ENCODE peak calls at places on chromosomes 11 and 22, in eight cellular contexts. Q is fibroblast of lung; I is MM.1S; S is stomach; M is heart right ventricle; C is CD8-positive, alpha-beta memory T cell; Y is OCI-LY7; A is foreskin fibroblast. F is an unnamed sample.
A peak's percentile ranks its signal among the peaks of the same experiment; 100 is the strongest.

GRCh38 chr11:44943118-44943517 is 7.6 kb downstream of the TP53I11 start:
- DNase-seq in M (no peak), C (no peak), S (peak; percentile 44), A (no peak), Q (no peak), Y (peak; percentile 83), I (no peak), F (no peak)

GRCh38 chr22:17266261-17266971 is 47.2 kb upstream of the ADA2 start:
- DNase-seq in A (no peak), C (no peak), I (no peak), Y (no peak), S (no peak), M (peak; percentile 66), Q (no peak), F (peak; percentile 21)

GRCh38 chr11:19093976-19094375 is 23.0 kb upstream of the ZDHHC13 start:
- DNase-seq in Y (no peak), C (no peak), Q (no peak), S (no peak), I (no peak), M (no peak), A (no peak), F (peak; percentile 77)

GRCh38 chr11:6455070-6455469 is 14.3 kb upstream of the HPX start:
- DNase-seq in Y (peak; percentile 45), A (no peak), I (no peak), S (no peak), C (no peak), Q (no peak), M (no peak), F (no peak)

GRCh38 chr22:50169774-50170341 is 673 bp upstream of the PANX2 start:
- DNase-seq in S (peak; percentile 59), Q (no peak), I (peak; percentile 44), A (no peak), Y (no peak), C (no peak), M (no peak), F (no peak)

GRCh38 chr22:50739894-50740293 is 1.9 kb downstream of the ACR start:
- DNase-seq in A (no peak), S (peak; percentile 17), Q (no peak), M (no peak), I (no peak), C (no peak), Y (no peak), F (no peak)

GRCh38 chr11:36540998-36541397 is 26.8 kb upstream of the RAG1 start:
- DNase-seq in Y (peak; percentile 48), S (peak; percentile 49), Q (peak; percentile 51), I (peak; percentile 78), M (peak; percentile 60), A (peak; percentile 35), C (no peak), F (peak; percentile 31)

GRCh38 chr11:78460468-78460867 is 42.8 kb upstream of the GAB2 start:
- DNase-seq in Q (peak; percentile 11), I (no peak), Y (no peak), A (peak; percentile 31), C (no peak), M (no peak), S (no peak), F (peak; percentile 52)

GRCh38 chr11:32792948-32793475 is 1.4 kb downstream of the CCDC73 start:
- DNase-seq in C (peak; percentile 46), I (peak; percentile 64), A (peak; percentile 8), Q (peak; percentile 42), Y (peak; percentile 56), S (peak; percentile 69), M (peak; percentile 51), F (peak; percentile 52)

GRCh38 chr11:45267660-45268340 is 18.3 kb downstream of the SYT13 start:
- DNase-seq in C (no peak), Q (no peak), I (no peak), M (no peak), Y (no peak), A (no peak), S (no peak), F (no peak)

GRCh38 chr11:17581732-17582053 is 34.6 kb downstream of the OTOG start:
- DNase-seq in C (no peak), I (no peak), S (peak; percentile 13), Q (no peak), M (no peak), Y (no peak), A (no peak), F (no peak)

GRCh38 chr11:3642071-3642951 is 519 bp upstream of the ART5 start:
- DNase-seq in I (no peak), M (peak; percentile 84), A (peak; percentile 74), Q (peak; percentile 63), S (peak; percentile 85), Y (no peak), C (peak; percentile 52), F (peak; percentile 79)

GRCh38 chr11:8093931-8094575 is 13.0 kb downstream of the TUB start:
- DNase-seq in A (no peak), M (no peak), Y (no peak), S (peak; percentile 15), C (no peak), Q (no peak), I (no peak), F (no peak)

GRCh38 chr11:121586727-121587126 is 134.0 kb upstream of the SORL1-AS1 start:
- DNase-seq in M (no peak), Q (no peak), Y (no peak), S (no peak), C (no peak), A (no peak), I (no peak), F (no peak)

GRCh38 chr22:42885446-42885845 is 28.4 kb upstream of the ARFGAP3 start:
- DNase-seq in Q (no peak), I (no peak), M (no peak), C (no peak), S (no peak), A (peak; percentile 21), Y (no peak), F (no peak)

GRCh38 chr11:116577273-116577672 is 195.5 kb downstream of the BUD13 start:
- DNase-seq in S (no peak), Q (no peak), M (no peak), A (no peak), C (no peak), Y (no peak), I (no peak), F (no peak)

GRCh38 chr11:131644204-131644603 is 273.8 kb downstream of the NTM start:
- DNase-seq in M (no peak), Q (no peak), S (no peak), I (no peak), A (no peak), Y (no peak), C (no peak), F (no peak)

GRCh38 chr11:134398644-134399292 is 13.3 kb downstream of the B3GAT1 start:
- DNase-seq in C (no peak), M (no peak), A (no peak), I (no peak), S (no peak), Q (no peak), Y (no peak), F (no peak)

GRCh38 chr11:97140885-97141494 is 751.2 kb downstream of the JRKL start:
- DNase-seq in A (no peak), Y (peak; percentile 4), Q (peak; percentile 14), M (no peak), I (peak; percentile 39), C (no peak), S (no peak), F (no peak)

GRCh38 chr11:1020211-1020905 is 16.2 kb downstream of the MUC6 start:
- DNase-seq in Y (no peak), A (no peak), Q (no peak), C (no peak), M (no peak), I (no peak), S (no peak), F (no peak)

GRCh38 chr11:32615422-32615821 is 31.8 kb downstream of the EIF3M start:
- DNase-seq in C (no peak), Y (no peak), M (no peak), Q (peak; percentile 29), I (peak; percentile 8), A (no peak), S (no peak), F (no peak)

GRCh38 chr11:26827567-26828037 is 105.7 kb upstream of the SLC5A12 start:
- DNase-seq in M (no peak), C (no peak), I (no peak), S (no peak), Y (no peak), A (peak; percentile 50), Q (peak; percentile 82), F (no peak)

GRCh38 chr22:26462971-26463661 is 20.5 kb downstream of the HPS4 start:
- DNase-seq in A (peak; percentile 21), M (no peak), C (no peak), S (no peak), Q (no peak), I (no peak), Y (no peak), F (no peak)

GRCh38 chr11:119320593-119321524 is 3.9 kb upstream of the MCAM start:
- DNase-seq in S (peak; percentile 64), Y (peak; percentile 65), C (peak; percentile 31), Q (peak; percentile 61), I (peak; percentile 74), M (peak; percentile 78), A (peak; percentile 34), F (peak; percentile 67)

GRCh38 chr11:43895601-43896000 is 15.0 kb downstream of the ALKBH3 start:
- DNase-seq in S (no peak), Y (no peak), I (no peak), A (no peak), C (no peak), M (no peak), Q (no peak), F (no peak)

DNA sequence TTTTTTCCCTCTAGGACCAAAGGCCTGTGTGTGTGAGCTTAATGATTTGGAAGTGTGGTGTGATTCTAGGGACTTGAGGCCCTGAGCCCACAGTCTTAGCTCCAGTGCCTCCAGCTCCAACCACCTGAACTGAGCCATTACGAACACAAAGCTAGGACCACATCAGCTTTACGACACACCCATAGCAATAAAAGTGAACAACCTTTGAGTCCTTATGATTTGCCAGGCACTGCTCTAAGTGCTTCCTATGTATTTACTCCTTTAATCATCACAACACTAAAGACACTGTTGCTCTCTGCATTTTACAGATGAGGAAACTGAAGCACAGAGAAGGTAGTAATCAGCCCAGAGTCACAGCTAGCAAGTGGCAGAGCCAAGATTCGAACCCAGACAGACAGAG is 126.4 kb downstream of the EHF start:
- DNase-seq in A (no peak), Y (no peak), S (no peak), Q (no peak), I (no peak), C (no peak), M (no peak), F (no peak)
- H3K4me3 ChIP-seq in A (no peak overlapping the region), Y (no peak overlapping the region), S (no peak overlapping the region), Q (no peak overlapping the region), I (no peak overlapping the region), C (no peak overlapping the region), M (no peak overlapping the region), F (no peak overlapping the region)

GRCh38 chr11:29518389-29519174 is 498.2 kb downstream of the KCNA4 start:
- DNase-seq in I (peak; percentile 14), S (no peak), Y (peak; percentile 83), C (no peak), Q (no peak), A (no peak), M (no peak), F (no peak)
- H3K4me3 ChIP-seq in I (no peak overlapping the region), S (no peak overlapping the region), Y (no peak overlapping the region), C (no peak overlapping the region), Q (no peak overlapping the region), A (no peak overlapping the region), M (no peak overlapping the region), F (no peak overlapping the region)

GRCh38 chr22:38710866-38711265 is 5.1 kb downstream of the GTPBP1 start:
- DNase-seq in Q (no peak), A (no peak), M (no peak), Y (no peak), C (no peak), S (no peak), I (no peak), F (no peak)
- H3K4me3 ChIP-seq in Q (no peak overlapping the region), A (no peak overlapping the region), M (no peak overlapping the region), Y (no peak overlapping the region), C (no peak overlapping the region), S (no peak overlapping the region), I (no peak overlapping the region), F (no peak overlapping the region)

GRCh38 chr11:10388096-10388495 is 67.0 kb upstream of the AMPD3 start:
- DNase-seq in Q (no peak), C (no peak), A (no peak), M (no peak), S (no peak), Y (no peak), I (no peak), F (no peak)
- H3K4me3 ChIP-seq in Q (no peak overlapping the region), C (no peak overlapping the region), A (no peak overlapping the region), M (no peak overlapping the region), S (no peak overlapping the region), Y (no peak overlapping the region), I (no peak overlapping the region), F (no peak overlapping the region)